ENCODE peak calls at places on chromosomes 13 and 19, in eight cellular contexts. S, I, K, F, T, M, V and C are unnamed samples.

GRCh38 chr13:32092471-32092870 is 60.9 kb downstream of the FRY start:
- DNase-seq in T (no peak), I (no peak), K (no peak), V (no peak), F (no peak), S (no peak), M (no peak), C (no peak)

GRCh38 chr13:114092468-114092867 is 40.0 kb downstream of the RASA3 start:
- DNase-seq in T (no peak), K (no peak), F (no peak), V (no peak), S (no peak), M (no peak), I (no peak), C (no peak)

GRCh38 chr13:36088463-36088862 is 42.7 kb downstream of the DCLK1 start:
- DNase-seq in V (no peak), F (no peak), T (no peak), M (no peak), K (no peak), S (no peak), I (no peak), C (no peak)

GRCh38 chr13:31930901-31931522 is 100.6 kb upstream of the FRY start:
- DNase-seq in V (peak), M (no peak), K (no peak), F (no peak), I (no peak), T (peak), S (no peak), C (no peak)

GRCh38 chr13:50319603-50320296 is 304.5 kb downstream of the KCNRG start:
- DNase-seq in V (peak), K (no peak), I (peak), T (peak), S (peak), M (peak), F (no peak), C (peak)

GRCh38 chr13:36163809-36164308 is 32.7 kb upstream of the DCLK1 start:
- DNase-seq in S (peak), T (peak), V (peak), F (no peak), M (peak), K (peak), I (peak), C (peak)

GRCh38 chr13:110559429-110559943 is 2.0 kb downstream of the RAB20 start:
- DNase-seq in I (peak), K (no peak), S (peak), F (no peak), T (peak), M (peak), V (no peak), C (peak)

GRCh38 chr13:48527955-48528354 is 4.9 kb downstream of the RCBTB2 start:
- DNase-seq in F (no peak), I (no peak), K (peak), V (no peak), T (no peak), S (no peak), M (no peak), C (no peak)

GRCh38 chr19:45349430-45349941 is 8.9 kb downstream of the KLC3 start:
- DNase-seq in K (no peak), V (no peak), S (no peak), F (no peak), I (no peak), T (no peak), M (no peak), C (no peak)

GRCh38 chr19:31304877-31305312 is 44.3 kb downstream of the TSHZ3 start:
- DNase-seq in M (no peak), I (no peak), V (no peak), K (no peak), F (no peak), T (peak), S (no peak), C (peak)

GRCh38 chr13:44188257-44188656 is 185.4 kb upstream of the SERP2 start:
- DNase-seq in K (no peak), T (peak), M (no peak), V (peak), F (no peak), S (peak), I (no peak), C (peak)

GRCh38 chr19:41702208-41702651 is 6.2 kb upstream of the CEACAM5 start:
- DNase-seq in K (no peak), M (no peak), V (peak), S (peak), I (no peak), F (no peak), T (peak), C (no peak)

GRCh38 chr13:47858678-47859050 is 142.4 kb downstream of the SUCLA2 start:
- DNase-seq in S (peak), I (no peak), K (no peak), M (no peak), T (peak), V (peak), F (no peak), C (peak)

GRCh38 chr13:74819549-74819948 is 662.4 kb downstream of the TBC1D4 start:
- DNase-seq in T (no peak), I (no peak), S (no peak), M (no peak), V (no peak), F (no peak), K (no peak), C (no peak)

GRCh38 chr19:844300-844971 is 3.6 kb downstream of the PRTN3 start:
- DNase-seq in V (peak), M (no peak), K (no peak), T (no peak), S (no peak), I (no peak), F (no peak), C (no peak)

GRCh38 chr19:19752760-19753403 is 20.0 kb upstream of the ZNF14 start:
- DNase-seq in T (no peak), S (no peak), F (no peak), M (no peak), I (no peak), V (no peak), K (no peak), C (no peak)

GRCh38 chr13:83024955-83025594 is 857.2 kb downstream of the SLITRK1 start:
- DNase-seq in F (no peak), M (no peak), S (peak), K (no peak), T (peak), V (no peak), I (no peak), C (no peak)

GRCh38 chr13:50677687-50678463 is 165.6 kb downstream of the DLEU7 start:
- DNase-seq in S (peak), F (no peak), V (no peak), M (no peak), K (no peak), T (no peak), I (no peak), C (peak)

GRCh38 chr13:32905063-32905863 is 111.0 kb upstream of the KL start:
- DNase-seq in T (peak), S (peak), I (no peak), V (peak), F (no peak), M (no peak), K (peak), C (no peak)